ENCODE peak calls at places on chromosomes 16 and 17, in ten cellular contexts. One of them, this sample, is unnamed.

GRCh38 chr16:13919330-13919682 is 648 bp upstream of the ERCC4 start:
- DNase-seq in DND-41: no peak
- DNase-seq in heart right ventricle: no peak
- DNase-seq in foreskin fibroblast: peak
- DNase-seq in uterus: no peak
- DNase-seq in fibroblast of mammary gland: peak
- DNase-seq in ascending aorta: no peak
- DNase-seq in cardiac fibroblast: peak
- DNase-seq in fibroblast of lung: peak
- DNase-seq in neural progenitor cell: peak
- DNase-seq in this sample: no peak

GRCh38 chr16:71501562-71501961 is 12.4 kb upstream of the ZNF19 start:
- DNase-seq in foreskin fibroblast: no peak
- DNase-seq in neural progenitor cell: no peak
- DNase-seq in heart right ventricle: no peak
- DNase-seq in DND-41: no peak
- DNase-seq in ascending aorta: no peak
- DNase-seq in fibroblast of mammary gland: no peak
- DNase-seq in fibroblast of lung: no peak
- DNase-seq in cardiac fibroblast: no peak
- DNase-seq in uterus: no peak
- DNase-seq in this sample: no peak

GRCh38 chr17:10614536-10615155 is 42.5 kb downstream of the MYH3 start:
- DNase-seq in heart right ventricle: no peak
- DNase-seq in cardiac fibroblast: peak
- DNase-seq in DND-41: peak
- DNase-seq in ascending aorta: no peak
- DNase-seq in foreskin fibroblast: peak
- DNase-seq in uterus: peak
- DNase-seq in fibroblast of lung: peak
- DNase-seq in neural progenitor cell: peak
- DNase-seq in fibroblast of mammary gland: peak
- DNase-seq in this sample: peak

GRCh38 chr16:4364196-4365013 is 7.2 kb upstream of the VASN start:
- DNase-seq in ascending aorta: no peak
- DNase-seq in DND-41: no peak
- DNase-seq in uterus: no peak
- DNase-seq in heart right ventricle: no peak
- DNase-seq in fibroblast of lung: no peak
- DNase-seq in fibroblast of mammary gland: no peak
- DNase-seq in foreskin fibroblast: no peak
- DNase-seq in cardiac fibroblast: no peak
- DNase-seq in neural progenitor cell: no peak
- DNase-seq in this sample: no peak

GRCh38 chr17:69342896-69343644 is 16.1 kb upstream of the ABCA5 start:
- DNase-seq in fibroblast of mammary gland: no peak
- DNase-seq in DND-41: no peak
- DNase-seq in foreskin fibroblast: no peak
- DNase-seq in uterus: no peak
- DNase-seq in fibroblast of lung: no peak
- DNase-seq in cardiac fibroblast: no peak
- DNase-seq in heart right ventricle: no peak
- DNase-seq in ascending aorta: no peak
- DNase-seq in neural progenitor cell: no peak
- DNase-seq in this sample: no peak

GRCh38 chr17:56593073-56593740 is at the start of gene NOG:
- DNase-seq in fibroblast of lung: peak
- DNase-seq in ascending aorta: no peak
- DNase-seq in fibroblast of mammary gland: peak
- DNase-seq in neural progenitor cell: peak
- DNase-seq in heart right ventricle: peak
- DNase-seq in cardiac fibroblast: peak
- DNase-seq in uterus: peak
- DNase-seq in DND-41: peak
- DNase-seq in foreskin fibroblast: peak
- DNase-seq in this sample: no peak

GRCh38 chr16:70805787-70806186 is 4.8 kb upstream of the VAC14 start:
- DNase-seq in cardiac fibroblast: peak
- DNase-seq in fibroblast of mammary gland: peak
- DNase-seq in uterus: no peak
- DNase-seq in neural progenitor cell: no peak
- DNase-seq in fibroblast of lung: peak
- DNase-seq in ascending aorta: no peak
- DNase-seq in foreskin fibroblast: peak
- DNase-seq in heart right ventricle: no peak
- DNase-seq in DND-41: no peak
- DNase-seq in this sample: peak

GRCh38 chr17:5092139-5093010 is 14.1 kb downstream of the ZFP3 start:
- DNase-seq in DND-41: no peak
- DNase-seq in uterus: no peak
- DNase-seq in ascending aorta: no peak
- DNase-seq in neural progenitor cell: no peak
- DNase-seq in foreskin fibroblast: no peak
- DNase-seq in fibroblast of mammary gland: no peak
- DNase-seq in fibroblast of lung: no peak
- DNase-seq in cardiac fibroblast: no peak
- DNase-seq in heart right ventricle: no peak
- DNase-seq in this sample: no peak

GRCh38 chr16:28975158-28975603 is 603 bp downstream of the SPNS1 start:
- DNase-seq in uterus: no peak
- DNase-seq in fibroblast of lung: peak
- DNase-seq in cardiac fibroblast: no peak
- DNase-seq in foreskin fibroblast: peak
- DNase-seq in DND-41: no peak
- DNase-seq in fibroblast of mammary gland: no peak
- DNase-seq in heart right ventricle: no peak
- DNase-seq in ascending aorta: no peak
- DNase-seq in neural progenitor cell: peak
- DNase-seq in this sample: no peak

GRCh38 chr17:65102788-65103187 is 34.4 kb upstream of the RGS9 start:
- DNase-seq in ascending aorta: no peak
- DNase-seq in foreskin fibroblast: no peak
- DNase-seq in heart right ventricle: no peak
- DNase-seq in fibroblast of lung: peak
- DNase-seq in cardiac fibroblast: peak
- DNase-seq in neural progenitor cell: no peak
- DNase-seq in DND-41: no peak
- DNase-seq in uterus: no peak
- DNase-seq in fibroblast of mammary gland: no peak
- DNase-seq in this sample: no peak

GRCh38 chr17:32575865-32576264 is 89.1 kb downstream of the CDK5R1 start:
- DNase-seq in ascending aorta: no peak
- DNase-seq in foreskin fibroblast: no peak
- DNase-seq in neural progenitor cell: no peak
- DNase-seq in fibroblast of mammary gland: no peak
- DNase-seq in cardiac fibroblast: no peak
- DNase-seq in DND-41: no peak
- DNase-seq in uterus: no peak
- DNase-seq in fibroblast of lung: no peak
- DNase-seq in heart right ventricle: no peak
- DNase-seq in this sample: no peak

GRCh38 chr16:49492896-49493620 is 119.5 kb downstream of the C16orf78 start:
- DNase-seq in fibroblast of mammary gland: no peak
- DNase-seq in ascending aorta: no peak
- DNase-seq in cardiac fibroblast: no peak
- DNase-seq in uterus: peak
- DNase-seq in DND-41: no peak
- DNase-seq in foreskin fibroblast: no peak
- DNase-seq in heart right ventricle: no peak
- DNase-seq in neural progenitor cell: no peak
- DNase-seq in fibroblast of lung: no peak
- DNase-seq in this sample: no peak

GRCh38 chr17:83173180-83173996 is 94.0 kb downstream of the METRNL start:
- DNase-seq in uterus: peak
- DNase-seq in neural progenitor cell: no peak
- DNase-seq in heart right ventricle: no peak
- DNase-seq in DND-41: no peak
- DNase-seq in fibroblast of mammary gland: no peak
- DNase-seq in cardiac fibroblast: no peak
- DNase-seq in foreskin fibroblast: no peak
- DNase-seq in fibroblast of lung: no peak
- DNase-seq in ascending aorta: no peak
- DNase-seq in this sample: no peak

GRCh38 chr16:681746-682427 is 1.7 kb downstream of the STUB1 start:
- DNase-seq in heart right ventricle: no peak
- DNase-seq in neural progenitor cell: no peak
- DNase-seq in cardiac fibroblast: peak
- DNase-seq in fibroblast of lung: peak
- DNase-seq in fibroblast of mammary gland: peak
- DNase-seq in DND-41: no peak
- DNase-seq in uterus: no peak
- DNase-seq in ascending aorta: no peak
- DNase-seq in foreskin fibroblast: peak
- DNase-seq in this sample: no peak

GRCh38 chr16:684067-684794 is at the start of gene JMJD8:
- DNase-seq in uterus: peak
- DNase-seq in DND-41: peak
- DNase-seq in fibroblast of mammary gland: peak
- DNase-seq in ascending aorta: peak
- DNase-seq in fibroblast of lung: peak
- DNase-seq in heart right ventricle: peak
- DNase-seq in neural progenitor cell: peak
- DNase-seq in foreskin fibroblast: peak
- DNase-seq in cardiac fibroblast: peak
- DNase-seq in this sample: peak

GRCh38 chr16:680967-681745 is 946 bp downstream of the STUB1 start:
- DNase-seq in cardiac fibroblast: peak
- DNase-seq in heart right ventricle: peak
- DNase-seq in ascending aorta: no peak
- DNase-seq in uterus: no peak
- DNase-seq in neural progenitor cell: peak
- DNase-seq in foreskin fibroblast: peak
- DNase-seq in DND-41: no peak
- DNase-seq in fibroblast of mammary gland: peak
- DNase-seq in fibroblast of lung: peak
- DNase-seq in this sample: no peak

GRCh38 chr16:683396-684066 is 603 bp downstream of the JMJD8 start:
- DNase-seq in fibroblast of mammary gland: no peak
- DNase-seq in DND-41: no peak
- DNase-seq in ascending aorta: no peak
- DNase-seq in neural progenitor cell: peak
- DNase-seq in cardiac fibroblast: no peak
- DNase-seq in uterus: peak
- DNase-seq in heart right ventricle: no peak
- DNase-seq in foreskin fibroblast: peak
- DNase-seq in fibroblast of lung: no peak
- DNase-seq in this sample: no peak

GRCh38 chr16:682493-683395 is 1.4 kb downstream of the JMJD8 start:
- DNase-seq in uterus: no peak
- DNase-seq in ascending aorta: no peak
- DNase-seq in foreskin fibroblast: no peak
- DNase-seq in fibroblast of mammary gland: no peak
- DNase-seq in fibroblast of lung: no peak
- DNase-seq in cardiac fibroblast: no peak
- DNase-seq in DND-41: no peak
- DNase-seq in heart right ventricle: no peak
- DNase-seq in neural progenitor cell: no peak
- DNase-seq in this sample: no peak
- H3K4me3 ChIP-seq in uterus: no peak
- H3K4me3 ChIP-seq in ascending aorta: peak
- H3K4me3 ChIP-seq in foreskin fibroblast: peak
- H3K4me3 ChIP-seq in fibroblast of mammary gland: peak
- H3K4me3 ChIP-seq in fibroblast of lung: no peak
- H3K4me3 ChIP-seq in cardiac fibroblast: peak
- H3K4me3 ChIP-seq in DND-41: peak
- H3K4me3 ChIP-seq in heart right ventricle: no peak
- H3K4me3 ChIP-seq in neural progenitor cell: peak
- H3K4me3 ChIP-seq in this sample: peak

GRCh38 chr16:1325261-1325660 is 8.2 kb upstream of the BAIAP3 start:
- DNase-seq in fibroblast of mammary gland: no peak
- DNase-seq in ascending aorta: no peak
- DNase-seq in neural progenitor cell: no peak
- DNase-seq in DND-41: no peak
- DNase-seq in cardiac fibroblast: no peak
- DNase-seq in uterus: no peak
- DNase-seq in foreskin fibroblast: no peak
- DNase-seq in heart right ventricle: no peak
- DNase-seq in fibroblast of lung: no peak
- DNase-seq in this sample: no peak

GRCh38 chr16:1325673-1326371 is 7.6 kb upstream of the BAIAP3 start:
- DNase-seq in heart right ventricle: no peak
- DNase-seq in neural progenitor cell: no peak
- DNase-seq in cardiac fibroblast: no peak
- DNase-seq in fibroblast of mammary gland: no peak
- DNase-seq in foreskin fibroblast: no peak
- DNase-seq in DND-41: no peak
- DNase-seq in ascending aorta: no peak
- DNase-seq in fibroblast of lung: no peak
- DNase-seq in uterus: no peak
- DNase-seq in this sample: no peak

GRCh38 chr16:1327619-1327947 is 5.9 kb upstream of the BAIAP3 start:
- DNase-seq in fibroblast of lung: no peak
- DNase-seq in ascending aorta: no peak
- DNase-seq in uterus: no peak
- DNase-seq in cardiac fibroblast: no peak
- DNase-seq in heart right ventricle: no peak
- DNase-seq in foreskin fibroblast: no peak
- DNase-seq in fibroblast of mammary gland: no peak
- DNase-seq in neural progenitor cell: no peak
- DNase-seq in DND-41: no peak
- DNase-seq in this sample: no peak

GRCh38 chr16:1326946-1327618 is 6.4 kb upstream of the BAIAP3 start:
- DNase-seq in fibroblast of mammary gland: no peak
- DNase-seq in heart right ventricle: no peak
- DNase-seq in foreskin fibroblast: no peak
- DNase-seq in uterus: no peak
- DNase-seq in neural progenitor cell: no peak
- DNase-seq in cardiac fibroblast: no peak
- DNase-seq in fibroblast of lung: no peak
- DNase-seq in DND-41: no peak
- DNase-seq in ascending aorta: no peak
- DNase-seq in this sample: no peak

GRCh38 chr16:1326380-1326779 is 7.1 kb upstream of the BAIAP3 start:
- DNase-seq in foreskin fibroblast: no peak
- DNase-seq in heart right ventricle: no peak
- DNase-seq in fibroblast of lung: no peak
- DNase-seq in neural progenitor cell: no peak
- DNase-seq in DND-41: no peak
- DNase-seq in cardiac fibroblast: no peak
- DNase-seq in uterus: no peak
- DNase-seq in fibroblast of mammary gland: no peak
- DNase-seq in ascending aorta: no peak
- DNase-seq in this sample: no peak
- TF ChIP-seq CTCF in foreskin fibroblast: no peak
- TF ChIP-seq CTCF in heart right ventricle: no peak
- TF ChIP-seq CTCF in fibroblast of lung: no peak
- TF ChIP-seq CTCF in neural progenitor cell: no peak
- TF ChIP-seq CTCF in DND-41: no peak
- TF ChIP-seq CTCF in cardiac fibroblast: no peak
- TF ChIP-seq CTCF in uterus: no peak
- TF ChIP-seq CTCF in fibroblast of mammary gland: no peak
- TF ChIP-seq CTCF in ascending aorta: no peak
- TF ChIP-seq CTCF in this sample: no peak

GRCh38 chr17:60888812-60889709 is 211.4 kb downstream of the BCAS3 start:
- DNase-seq in ascending aorta: no peak
- DNase-seq in DND-41: no peak
- DNase-seq in cardiac fibroblast: peak
- DNase-seq in uterus: no peak
- DNase-seq in fibroblast of mammary gland: no peak
- DNase-seq in fibroblast of lung: peak
- DNase-seq in foreskin fibroblast: peak
- DNase-seq in heart right ventricle: no peak
- DNase-seq in neural progenitor cell: no peak
- DNase-seq in this sample: no peak
- H3K4me3 ChIP-seq in ascending aorta: no peak
- H3K4me3 ChIP-seq in DND-41: no peak
- H3K4me3 ChIP-seq in cardiac fibroblast: no peak
- H3K4me3 ChIP-seq in uterus: no peak
- H3K4me3 ChIP-seq in fibroblast of mammary gland: no peak
- H3K4me3 ChIP-seq in fibroblast of lung: no peak
- H3K4me3 ChIP-seq in foreskin fibroblast: no peak
- H3K4me3 ChIP-seq in heart right ventricle: no peak
- H3K4me3 ChIP-seq in neural progenitor cell: no peak
- H3K4me3 ChIP-seq in this sample: no peak

GRCh38 chr17:63848834-63849689 is 6.6 kb upstream of the SMARCD2 start:
- DNase-seq in fibroblast of lung: peak
- DNase-seq in neural progenitor cell: peak
- DNase-seq in fibroblast of mammary gland: peak
- DNase-seq in cardiac fibroblast: peak
- DNase-seq in foreskin fibroblast: peak
- DNase-seq in ascending aorta: peak
- DNase-seq in DND-41: no peak
- DNase-seq in heart right ventricle: peak
- DNase-seq in uterus: peak
- DNase-seq in this sample: peak
- TF ChIP-seq CTCF in fibroblast of lung: peak
- TF ChIP-seq CTCF in neural progenitor cell: peak
- TF ChIP-seq CTCF in fibroblast of mammary gland: peak
- TF ChIP-seq CTCF in cardiac fibroblast: peak
- TF ChIP-seq CTCF in foreskin fibroblast: peak
- TF ChIP-seq CTCF in ascending aorta: peak
- TF ChIP-seq CTCF in DND-41: no peak
- TF ChIP-seq CTCF in heart right ventricle: peak
- TF ChIP-seq CTCF in uterus: peak
- TF ChIP-seq CTCF in this sample: peak

This sample was measured in AG04450.